ENCODE peak calls at places on chromosomes 1 and 21, in eight cellular contexts. One of them, this sample, is unnamed.

GRCh38 chr1:234715252-234715945 is 105.4 kb upstream of the IRF2BP2 start:
- DNase-seq in dermis blood vessel endothelial cell: no peak
- DNase-seq in stimulated activated CD4-positive, alpha-beta T cell treated with anti-CD3 and anti-CD28 coated beads, Interleukin-2, amount 100 ng/mL, for 48 hours: no peak
- DNase-seq in NCI-H2029: no peak
- DNase-seq in astrocyte of the cerebellum: no peak
- DNase-seq in NCI-H69: no peak
- DNase-seq in coronary artery: no peak
- DNase-seq in NCI-H510A treated with DMSO at 0.1 percent for 48 hours: no peak
- DNase-seq in this sample: no peak

GRCh38 chr1:89633745-89634625 is 1.1 kb downstream of the LRRC8C start:
- DNase-seq in dermis blood vessel endothelial cell: peak
- DNase-seq in stimulated activated CD4-positive, alpha-beta T cell treated with anti-CD3 and anti-CD28 coated beads, Interleukin-2, amount 100 ng/mL, for 48 hours: no peak
- DNase-seq in NCI-H2029: peak
- DNase-seq in astrocyte of the cerebellum: no peak
- DNase-seq in NCI-H69: peak
- DNase-seq in coronary artery: no peak
- DNase-seq in NCI-H510A treated with DMSO at 0.1 percent for 48 hours: peak
- DNase-seq in this sample: peak

GRCh38 chr1:114334297-114334696 is 176.7 kb downstream of the TRIM33 start:
- DNase-seq in dermis blood vessel endothelial cell: no peak
- DNase-seq in stimulated activated CD4-positive, alpha-beta T cell treated with anti-CD3 and anti-CD28 coated beads, Interleukin-2, amount 100 ng/mL, for 48 hours: no peak
- DNase-seq in NCI-H2029: no peak
- DNase-seq in astrocyte of the cerebellum: no peak
- DNase-seq in NCI-H69: no peak
- DNase-seq in coronary artery: no peak
- DNase-seq in NCI-H510A treated with DMSO at 0.1 percent for 48 hours: no peak
- DNase-seq in this sample: no peak

GRCh38 chr1:182257369-182258063 is 134.1 kb downstream of the GLUL start:
- DNase-seq in dermis blood vessel endothelial cell: no peak
- DNase-seq in stimulated activated CD4-positive, alpha-beta T cell treated with anti-CD3 and anti-CD28 coated beads, Interleukin-2, amount 100 ng/mL, for 48 hours: no peak
- DNase-seq in NCI-H2029: no peak
- DNase-seq in astrocyte of the cerebellum: no peak
- DNase-seq in NCI-H69: no peak
- DNase-seq in coronary artery: no peak
- DNase-seq in NCI-H510A treated with DMSO at 0.1 percent for 48 hours: no peak
- DNase-seq in this sample: no peak

GRCh38 chr1:119647228-119647733 is 785 bp downstream of the ZNF697 start:
- DNase-seq in dermis blood vessel endothelial cell: no peak
- DNase-seq in stimulated activated CD4-positive, alpha-beta T cell treated with anti-CD3 and anti-CD28 coated beads, Interleukin-2, amount 100 ng/mL, for 48 hours: no peak
- DNase-seq in NCI-H2029: no peak
- DNase-seq in astrocyte of the cerebellum: no peak
- DNase-seq in NCI-H69: no peak
- DNase-seq in coronary artery: no peak
- DNase-seq in NCI-H510A treated with DMSO at 0.1 percent for 48 hours: no peak
- DNase-seq in this sample: no peak

GRCh38 chr1:42964032-42964812 is 5.6 kb upstream of the SLC2A1 start:
- DNase-seq in dermis blood vessel endothelial cell: no peak
- DNase-seq in stimulated activated CD4-positive, alpha-beta T cell treated with anti-CD3 and anti-CD28 coated beads, Interleukin-2, amount 100 ng/mL, for 48 hours: no peak
- DNase-seq in NCI-H2029: no peak
- DNase-seq in astrocyte of the cerebellum: no peak
- DNase-seq in NCI-H69: no peak
- DNase-seq in coronary artery: no peak
- DNase-seq in NCI-H510A treated with DMSO at 0.1 percent for 48 hours: no peak
- DNase-seq in this sample: no peak

GRCh38 chr1:9009438-9010366 is 16.5 kb downstream of the SLC2A7 start:
- DNase-seq in dermis blood vessel endothelial cell: peak
- DNase-seq in stimulated activated CD4-positive, alpha-beta T cell treated with anti-CD3 and anti-CD28 coated beads, Interleukin-2, amount 100 ng/mL, for 48 hours: peak
- DNase-seq in NCI-H2029: peak
- DNase-seq in astrocyte of the cerebellum: no peak
- DNase-seq in NCI-H69: peak
- DNase-seq in coronary artery: no peak
- DNase-seq in NCI-H510A treated with DMSO at 0.1 percent for 48 hours: peak
- DNase-seq in this sample: peak

GRCh38 chr1:172585348-172585747 is 52.4 kb downstream of the SUCO start:
- DNase-seq in dermis blood vessel endothelial cell: peak
- DNase-seq in stimulated activated CD4-positive, alpha-beta T cell treated with anti-CD3 and anti-CD28 coated beads, Interleukin-2, amount 100 ng/mL, for 48 hours: no peak
- DNase-seq in NCI-H2029: no peak
- DNase-seq in astrocyte of the cerebellum: no peak
- DNase-seq in NCI-H69: no peak
- DNase-seq in coronary artery: no peak
- DNase-seq in NCI-H510A treated with DMSO at 0.1 percent for 48 hours: no peak
- DNase-seq in this sample: peak

GRCh38 chr1:109989656-109990653 is 5.4 kb downstream of the AHCYL1 start:
- DNase-seq in dermis blood vessel endothelial cell: no peak
- DNase-seq in stimulated activated CD4-positive, alpha-beta T cell treated with anti-CD3 and anti-CD28 coated beads, Interleukin-2, amount 100 ng/mL, for 48 hours: no peak
- DNase-seq in NCI-H2029: no peak
- DNase-seq in astrocyte of the cerebellum: no peak
- DNase-seq in NCI-H69: no peak
- DNase-seq in coronary artery: no peak
- DNase-seq in NCI-H510A treated with DMSO at 0.1 percent for 48 hours: no peak
- DNase-seq in this sample: no peak

GRCh38 chr1:47262787-47263413 is 30.9 kb upstream of the TAL1 start:
- DNase-seq in dermis blood vessel endothelial cell: peak
- DNase-seq in stimulated activated CD4-positive, alpha-beta T cell treated with anti-CD3 and anti-CD28 coated beads, Interleukin-2, amount 100 ng/mL, for 48 hours: peak
- DNase-seq in NCI-H2029: peak
- DNase-seq in astrocyte of the cerebellum: peak
- DNase-seq in NCI-H69: peak
- DNase-seq in coronary artery: no peak
- DNase-seq in NCI-H510A treated with DMSO at 0.1 percent for 48 hours: peak
- DNase-seq in this sample: peak

GRCh38 chr1:178489399-178489798 is 7.4 kb downstream of the CLEC20A start:
- DNase-seq in dermis blood vessel endothelial cell: no peak
- DNase-seq in stimulated activated CD4-positive, alpha-beta T cell treated with anti-CD3 and anti-CD28 coated beads, Interleukin-2, amount 100 ng/mL, for 48 hours: no peak
- DNase-seq in NCI-H2029: no peak
- DNase-seq in astrocyte of the cerebellum: no peak
- DNase-seq in NCI-H69: no peak
- DNase-seq in coronary artery: no peak
- DNase-seq in NCI-H510A treated with DMSO at 0.1 percent for 48 hours: no peak
- DNase-seq in this sample: no peak

GRCh38 chr1:19021845-19022244 is 65.4 kb upstream of the IFFO2 start:
- DNase-seq in dermis blood vessel endothelial cell: no peak
- DNase-seq in stimulated activated CD4-positive, alpha-beta T cell treated with anti-CD3 and anti-CD28 coated beads, Interleukin-2, amount 100 ng/mL, for 48 hours: no peak
- DNase-seq in NCI-H2029: no peak
- DNase-seq in astrocyte of the cerebellum: no peak
- DNase-seq in NCI-H69: no peak
- DNase-seq in coronary artery: no peak
- DNase-seq in NCI-H510A treated with DMSO at 0.1 percent for 48 hours: no peak
- DNase-seq in this sample: no peak

GRCh38 chr1:221741364-221741970 is 422 bp downstream of the DUSP10 start:
- DNase-seq in dermis blood vessel endothelial cell: peak
- DNase-seq in stimulated activated CD4-positive, alpha-beta T cell treated with anti-CD3 and anti-CD28 coated beads, Interleukin-2, amount 100 ng/mL, for 48 hours: no peak
- DNase-seq in NCI-H2029: no peak
- DNase-seq in astrocyte of the cerebellum: no peak
- DNase-seq in NCI-H69: peak
- DNase-seq in coronary artery: peak
- DNase-seq in NCI-H510A treated with DMSO at 0.1 percent for 48 hours: peak
- DNase-seq in this sample: peak

GRCh38 chr1:94279462-94279861 is 42.1 kb upstream of the ARHGAP29 start:
- DNase-seq in dermis blood vessel endothelial cell: no peak
- DNase-seq in stimulated activated CD4-positive, alpha-beta T cell treated with anti-CD3 and anti-CD28 coated beads, Interleukin-2, amount 100 ng/mL, for 48 hours: no peak
- DNase-seq in NCI-H2029: no peak
- DNase-seq in astrocyte of the cerebellum: no peak
- DNase-seq in NCI-H69: no peak
- DNase-seq in coronary artery: no peak
- DNase-seq in NCI-H510A treated with DMSO at 0.1 percent for 48 hours: no peak
- DNase-seq in this sample: no peak

GRCh38 chr1:79044974-79045650 is 38.6 kb upstream of the ADGRL4 start:
- DNase-seq in dermis blood vessel endothelial cell: no peak
- DNase-seq in stimulated activated CD4-positive, alpha-beta T cell treated with anti-CD3 and anti-CD28 coated beads, Interleukin-2, amount 100 ng/mL, for 48 hours: no peak
- DNase-seq in NCI-H2029: no peak
- DNase-seq in astrocyte of the cerebellum: no peak
- DNase-seq in NCI-H69: peak
- DNase-seq in coronary artery: no peak
- DNase-seq in NCI-H510A treated with DMSO at 0.1 percent for 48 hours: no peak
- DNase-seq in this sample: no peak

GRCh38 chr1:156502749-156503671 is 2.4 kb upstream of the MEF2D start:
- DNase-seq in dermis blood vessel endothelial cell: peak
- DNase-seq in stimulated activated CD4-positive, alpha-beta T cell treated with anti-CD3 and anti-CD28 coated beads, Interleukin-2, amount 100 ng/mL, for 48 hours: no peak
- DNase-seq in NCI-H2029: peak
- DNase-seq in astrocyte of the cerebellum: peak
- DNase-seq in NCI-H69: peak
- DNase-seq in coronary artery: peak
- DNase-seq in NCI-H510A treated with DMSO at 0.1 percent for 48 hours: peak
- DNase-seq in this sample: peak

GRCh38 chr1:205538211-205538840 is 33.9 kb downstream of the CDK18 start:
- DNase-seq in dermis blood vessel endothelial cell: no peak
- DNase-seq in stimulated activated CD4-positive, alpha-beta T cell treated with anti-CD3 and anti-CD28 coated beads, Interleukin-2, amount 100 ng/mL, for 48 hours: no peak
- DNase-seq in NCI-H2029: no peak
- DNase-seq in astrocyte of the cerebellum: no peak
- DNase-seq in NCI-H69: no peak
- DNase-seq in coronary artery: peak
- DNase-seq in NCI-H510A treated with DMSO at 0.1 percent for 48 hours: no peak
- DNase-seq in this sample: no peak

GRCh38 chr1:240414237-240414636 is 197.7 kb downstream of the GREM2 start:
- DNase-seq in dermis blood vessel endothelial cell: no peak
- DNase-seq in stimulated activated CD4-positive, alpha-beta T cell treated with anti-CD3 and anti-CD28 coated beads, Interleukin-2, amount 100 ng/mL, for 48 hours: no peak
- DNase-seq in NCI-H2029: no peak
- DNase-seq in astrocyte of the cerebellum: no peak
- DNase-seq in NCI-H69: no peak
- DNase-seq in coronary artery: no peak
- DNase-seq in NCI-H510A treated with DMSO at 0.1 percent for 48 hours: no peak
- DNase-seq in this sample: no peak

GRCh38 chr1:159473335-159473734 is 33.8 kb downstream of the OR10J1 start:
- DNase-seq in dermis blood vessel endothelial cell: peak
- DNase-seq in stimulated activated CD4-positive, alpha-beta T cell treated with anti-CD3 and anti-CD28 coated beads, Interleukin-2, amount 100 ng/mL, for 48 hours: no peak
- DNase-seq in NCI-H2029: no peak
- DNase-seq in astrocyte of the cerebellum: no peak
- DNase-seq in NCI-H69: no peak
- DNase-seq in coronary artery: no peak
- DNase-seq in NCI-H510A treated with DMSO at 0.1 percent for 48 hours: no peak
- DNase-seq in this sample: peak

GRCh38 chr1:66278260-66279046 is 255.5 kb upstream of the SGIP1 start:
- DNase-seq in dermis blood vessel endothelial cell: no peak
- DNase-seq in stimulated activated CD4-positive, alpha-beta T cell treated with anti-CD3 and anti-CD28 coated beads, Interleukin-2, amount 100 ng/mL, for 48 hours: no peak
- DNase-seq in NCI-H2029: peak
- DNase-seq in astrocyte of the cerebellum: no peak
- DNase-seq in NCI-H69: no peak
- DNase-seq in coronary artery: no peak
- DNase-seq in NCI-H510A treated with DMSO at 0.1 percent for 48 hours: no peak
- DNase-seq in this sample: no peak

GRCh38 chr1:40107290-40107959 is 10.4 kb upstream of the PPT1 start:
- DNase-seq in dermis blood vessel endothelial cell: no peak
- DNase-seq in stimulated activated CD4-positive, alpha-beta T cell treated with anti-CD3 and anti-CD28 coated beads, Interleukin-2, amount 100 ng/mL, for 48 hours: no peak
- DNase-seq in NCI-H2029: no peak
- DNase-seq in astrocyte of the cerebellum: no peak
- DNase-seq in NCI-H69: no peak
- DNase-seq in coronary artery: no peak
- DNase-seq in NCI-H510A treated with DMSO at 0.1 percent for 48 hours: peak
- DNase-seq in this sample: no peak

GRCh38 chr21:33378081-33378480 is 25.1 kb upstream of the IFNGR2 start:
- DNase-seq in dermis blood vessel endothelial cell: no peak
- DNase-seq in stimulated activated CD4-positive, alpha-beta T cell treated with anti-CD3 and anti-CD28 coated beads, Interleukin-2, amount 100 ng/mL, for 48 hours: no peak
- DNase-seq in NCI-H2029: no peak
- DNase-seq in astrocyte of the cerebellum: no peak
- DNase-seq in NCI-H69: no peak
- DNase-seq in coronary artery: no peak
- DNase-seq in NCI-H510A treated with DMSO at 0.1 percent for 48 hours: no peak
- DNase-seq in this sample: no peak

GRCh38 chr21:42392731-42393442 is 3.0 kb downstream of the TMPRSS3 start:
- DNase-seq in dermis blood vessel endothelial cell: peak
- DNase-seq in stimulated activated CD4-positive, alpha-beta T cell treated with anti-CD3 and anti-CD28 coated beads, Interleukin-2, amount 100 ng/mL, for 48 hours: no peak
- DNase-seq in NCI-H2029: no peak
- DNase-seq in astrocyte of the cerebellum: no peak
- DNase-seq in NCI-H69: no peak
- DNase-seq in coronary artery: no peak
- DNase-seq in NCI-H510A treated with DMSO at 0.1 percent for 48 hours: no peak
- DNase-seq in this sample: peak

GRCh38 chr1:15305366-15305765 is 58.3 kb downstream of the FHAD1 start:
- DNase-seq in dermis blood vessel endothelial cell: no peak
- DNase-seq in stimulated activated CD4-positive, alpha-beta T cell treated with anti-CD3 and anti-CD28 coated beads, Interleukin-2, amount 100 ng/mL, for 48 hours: no peak
- DNase-seq in NCI-H2029: no peak
- DNase-seq in astrocyte of the cerebellum: peak
- DNase-seq in NCI-H69: no peak
- DNase-seq in coronary artery: no peak
- DNase-seq in NCI-H510A treated with DMSO at 0.1 percent for 48 hours: no peak
- DNase-seq in this sample: no peak

GRCh38 chr21:36429672-36430546 is 44.7 kb downstream of the CHAF1B start:
- DNase-seq in dermis blood vessel endothelial cell: peak
- DNase-seq in stimulated activated CD4-positive, alpha-beta T cell treated with anti-CD3 and anti-CD28 coated beads, Interleukin-2, amount 100 ng/mL, for 48 hours: peak
- DNase-seq in NCI-H2029: peak
- DNase-seq in astrocyte of the cerebellum: peak
- DNase-seq in NCI-H69: peak
- DNase-seq in coronary artery: peak
- DNase-seq in NCI-H510A treated with DMSO at 0.1 percent for 48 hours: no peak
- DNase-seq in this sample: peak

GRCh38 chr1:240109130-240109529 is 17.4 kb downstream of the FMN2 start:
- DNase-seq in dermis blood vessel endothelial cell: no peak
- DNase-seq in stimulated activated CD4-positive, alpha-beta T cell treated with anti-CD3 and anti-CD28 coated beads, Interleukin-2, amount 100 ng/mL, for 48 hours: no peak
- DNase-seq in NCI-H2029: no peak
- DNase-seq in astrocyte of the cerebellum: no peak
- DNase-seq in NCI-H69: no peak
- DNase-seq in coronary artery: no peak
- DNase-seq in NCI-H510A treated with DMSO at 0.1 percent for 48 hours: no peak
- DNase-seq in this sample: no peak

GRCh38 chr1:62425041-62425440 is 11.8 kb upstream of the USP1 start:
- DNase-seq in dermis blood vessel endothelial cell: no peak
- DNase-seq in stimulated activated CD4-positive, alpha-beta T cell treated with anti-CD3 and anti-CD28 coated beads, Interleukin-2, amount 100 ng/mL, for 48 hours: no peak
- DNase-seq in NCI-H2029: no peak
- DNase-seq in astrocyte of the cerebellum: no peak
- DNase-seq in NCI-H69: peak
- DNase-seq in coronary artery: no peak
- DNase-seq in NCI-H510A treated with DMSO at 0.1 percent for 48 hours: no peak
- DNase-seq in this sample: no peak

GRCh38 chr1:230140221-230141001 is 73.4 kb downstream of the GALNT2 start:
- DNase-seq in dermis blood vessel endothelial cell: peak
- DNase-seq in stimulated activated CD4-positive, alpha-beta T cell treated with anti-CD3 and anti-CD28 coated beads, Interleukin-2, amount 100 ng/mL, for 48 hours: no peak
- DNase-seq in NCI-H2029: peak
- DNase-seq in astrocyte of the cerebellum: no peak
- DNase-seq in NCI-H69: peak
- DNase-seq in coronary artery: no peak
- DNase-seq in NCI-H510A treated with DMSO at 0.1 percent for 48 hours: peak
- DNase-seq in this sample: no peak

GRCh38 chr1:150173161-150173585 is 23.5 kb downstream of the PLEKHO1 start:
- DNase-seq in dermis blood vessel endothelial cell: no peak
- DNase-seq in stimulated activated CD4-positive, alpha-beta T cell treated with anti-CD3 and anti-CD28 coated beads, Interleukin-2, amount 100 ng/mL, for 48 hours: no peak
- DNase-seq in NCI-H2029: no peak
- DNase-seq in astrocyte of the cerebellum: no peak
- DNase-seq in NCI-H69: no peak
- DNase-seq in coronary artery: no peak
- DNase-seq in NCI-H510A treated with DMSO at 0.1 percent for 48 hours: no peak
- DNase-seq in this sample: no peak

GRCh38 chr1:113282897-113283285 is 107.4 kb upstream of the MAGI3 start:
- DNase-seq in dermis blood vessel endothelial cell: no peak
- DNase-seq in stimulated activated CD4-positive, alpha-beta T cell treated with anti-CD3 and anti-CD28 coated beads, Interleukin-2, amount 100 ng/mL, for 48 hours: no peak
- DNase-seq in NCI-H2029: no peak
- DNase-seq in astrocyte of the cerebellum: no peak
- DNase-seq in NCI-H69: no peak
- DNase-seq in coronary artery: no peak
- DNase-seq in NCI-H510A treated with DMSO at 0.1 percent for 48 hours: no peak
- DNase-seq in this sample: no peak

GRCh38 chr1:171809834-171810233 is 28.4 kb downstream of the METTL13 start:
- DNase-seq in dermis blood vessel endothelial cell: no peak
- DNase-seq in stimulated activated CD4-positive, alpha-beta T cell treated with anti-CD3 and anti-CD28 coated beads, Interleukin-2, amount 100 ng/mL, for 48 hours: no peak
- DNase-seq in NCI-H2029: no peak
- DNase-seq in astrocyte of the cerebellum: no peak
- DNase-seq in NCI-H69: no peak
- DNase-seq in coronary artery: no peak
- DNase-seq in NCI-H510A treated with DMSO at 0.1 percent for 48 hours: no peak
- DNase-seq in this sample: no peak

GRCh38 chr1:70909262-70909817 is 138.3 kb downstream of the PTGER3 start:
- DNase-seq in dermis blood vessel endothelial cell: no peak
- DNase-seq in stimulated activated CD4-positive, alpha-beta T cell treated with anti-CD3 and anti-CD28 coated beads, Interleukin-2, amount 100 ng/mL, for 48 hours: no peak
- DNase-seq in NCI-H2029: no peak
- DNase-seq in astrocyte of the cerebellum: no peak
- DNase-seq in NCI-H69: no peak
- DNase-seq in coronary artery: no peak
- DNase-seq in NCI-H510A treated with DMSO at 0.1 percent for 48 hours: no peak
- DNase-seq in this sample: no peak

GRCh38 chr1:161407451-161407985 is 39.8 kb upstream of the CFAP126 start:
- DNase-seq in dermis blood vessel endothelial cell: no peak
- DNase-seq in stimulated activated CD4-positive, alpha-beta T cell treated with anti-CD3 and anti-CD28 coated beads, Interleukin-2, amount 100 ng/mL, for 48 hours: no peak
- DNase-seq in NCI-H2029: no peak
- DNase-seq in astrocyte of the cerebellum: no peak
- DNase-seq in NCI-H69: no peak
- DNase-seq in coronary artery: no peak
- DNase-seq in NCI-H510A treated with DMSO at 0.1 percent for 48 hours: no peak
- DNase-seq in this sample: no peak